ENCODE peak calls at places on chromosomes 16 and 17, in ten cellular contexts. H is stomach; M is brain microvascular endothelial cell; C is effector memory CD4-positive, alpha-beta T cell; K is heart right ventricle; N is mesendoderm; D is IMR-90; E is spleen; U is heart left ventricle; V is pancreas. T is an unnamed sample.

GRCh38 chr17:21353326-21354010 is 22.7 kb upstream of the KCNJ12 start:
- DNase-seq in E (peak), H (no peak), K (no peak), D (no peak), U (no peak), V (no peak), N (no peak), C (no peak), M (no peak), T (peak)

GRCh38 chr17:21119247-21119944 is 7.4 kb upstream of the DHRS7B start:
- DNase-seq in D (peak), V (peak), C (peak), E (peak), H (peak), K (peak), U (peak), M (peak), N (peak), T (peak)

GRCh38 chr17:81735181-81736102 is 23.4 kb downstream of the SLC25A10 start:
- DNase-seq in K (no peak), V (no peak), N (no peak), H (peak), D (peak), C (no peak), M (no peak), U (no peak), E (peak), T (peak)

GRCh38 chr16:9134739-9135138 is 43.3 kb downstream of the HAPSTR1 start:
- DNase-seq in E (peak), U (peak), H (peak), V (peak), C (peak), D (peak), K (peak), N (peak), M (peak), T (peak)

GRCh38 chr17:81650951-81651350 is 5.4 kb downstream of the PDE6G start:
- DNase-seq in C (no peak), U (no peak), K (no peak), D (peak), E (no peak), H (no peak), V (no peak), N (no peak), M (no peak), T (no peak)

GRCh38 chr17:9976283-9977009 is 71.4 kb upstream of the RCVRN start:
- DNase-seq in D (no peak), C (no peak), E (peak), K (no peak), N (no peak), H (no peak), V (no peak), M (no peak), U (no peak), T (no peak)

GRCh38 chr17:67258836-67259468 is 14.0 kb upstream of the HELZ start:
- DNase-seq in U (no peak), H (no peak), K (no peak), N (no peak), D (no peak), C (no peak), M (no peak), E (no peak), V (no peak), T (no peak)

GRCh38 chr16:30051518-30051917 is 14.0 kb upstream of the ALDOA start:
- DNase-seq in E (no peak), V (no peak), K (no peak), M (peak), H (no peak), N (peak), D (peak), C (no peak), U (no peak), T (no peak)

GRCh38 chr16:77206533-77206932 is 7.3 kb downstream of the SYCE1L start:
- DNase-seq in M (no peak), C (no peak), U (no peak), H (no peak), K (no peak), E (no peak), V (no peak), N (no peak), D (no peak), T (no peak)

GRCh38 chr16:23410176-23410575 is 42.8 kb downstream of the COG7 start:
- DNase-seq in D (peak), H (no peak), E (peak), U (no peak), V (no peak), C (no peak), N (peak), M (no peak), K (no peak), T (no peak)

GRCh38 chr16:13436641-13437423 is 483.1 kb upstream of the ERCC4 start:
- DNase-seq in N (no peak), U (no peak), C (no peak), H (no peak), D (no peak), E (no peak), V (peak), M (no peak), K (no peak), T (no peak)

GRCh38 chr17:76630151-76630550 is 13.4 kb downstream of the ST6GALNAC1 start:
- DNase-seq in E (no peak), K (no peak), H (no peak), D (no peak), U (no peak), M (no peak), V (no peak), N (peak), C (no peak), T (no peak)

GRCh38 chr16:25707982-25708583 is 16.3 kb downstream of the HS3ST4 start:
- DNase-seq in D (no peak), C (no peak), U (no peak), M (no peak), K (no peak), N (peak), V (peak), E (no peak), H (peak), T (no peak)

GRCh38 chr17:58285422-58285810 is 4.7 kb upstream of the MPO start:
- DNase-seq in M (no peak), K (no peak), H (no peak), E (no peak), D (no peak), U (no peak), V (no peak), C (no peak), N (no peak), T (no peak)

GRCh38 chr17:70144260-70144846 is 25.0 kb upstream of the KCNJ2 start:
- DNase-seq in M (no peak), U (no peak), K (no peak), D (peak), E (no peak), N (no peak), C (no peak), V (no peak), H (no peak), T (no peak)

GRCh38 chr17:44307387-44308186 is 814 bp upstream of the RUNDC3A start:
- DNase-seq in N (peak), K (no peak), D (no peak), V (peak), M (no peak), U (peak), E (peak), C (no peak), H (no peak), T (no peak)

GRCh38 chr17:78933025-78933958 is 8.1 kb upstream of the TIMP2 start:
- DNase-seq in D (peak), U (peak), V (no peak), N (peak), K (peak), E (no peak), H (peak), M (peak), C (peak), T (no peak)

GRCh38 chr17:75832164-75832651 is 12.0 kb downstream of the UNC13D start:
- DNase-seq in D (peak), M (peak), U (no peak), K (no peak), V (no peak), C (peak), E (no peak), H (peak), N (peak), T (peak)

GRCh38 chr16:19810817-19811731 is 73.6 kb downstream of the GPRC5B start:
- DNase-seq in E (no peak), V (no peak), N (no peak), U (no peak), K (no peak), H (no peak), M (peak), C (no peak), D (peak), T (no peak)

GRCh38 chr17:3870871-3871306 is 22.0 kb downstream of the CAMKK1 start:
- DNase-seq in U (peak), N (peak), M (no peak), C (no peak), E (no peak), V (no peak), H (peak), D (no peak), K (no peak), T (peak)

GRCh38 chr17:74274703-74275340 is 788 bp downstream of the DNAI2 start:
- DNase-seq in H (no peak), U (no peak), C (no peak), M (no peak), V (no peak), E (no peak), N (no peak), K (no peak), D (no peak), T (no peak)

GRCh38 chr17:28974451-28974850 is 23.1 kb upstream of the PHF12 start:
- DNase-seq in C (no peak), D (no peak), U (peak), H (no peak), M (no peak), E (no peak), N (no peak), V (no peak), K (peak), T (no peak)

GRCh38 chr17:67696853-67697505 is 20.8 kb upstream of the NOL11 start:
- DNase-seq in E (no peak), U (no peak), N (no peak), K (no peak), D (no peak), V (no peak), H (no peak), M (no peak), C (no peak), T (no peak)

GRCh38 chr17:47878203-47879027 is 17.6 kb upstream of the SP2 start:
- DNase-seq in M (no peak), D (no peak), K (no peak), U (no peak), H (no peak), E (no peak), V (no peak), C (no peak), N (no peak), T (no peak)

GRCh38 chr16:70660672-70661350 is 14.5 kb downstream of the IL34 start:
- DNase-seq in C (no peak), D (no peak), U (no peak), K (no peak), M (no peak), E (no peak), N (peak), H (no peak), V (no peak), T (no peak)

GRCh38 chr17:31313982-31314787 is at the start of gene EVI2B:
- DNase-seq in U (no peak), K (no peak), D (peak), V (no peak), N (no peak), E (no peak), M (peak), C (no peak), H (no peak), T (no peak)

GRCh38 chr17:31310877-31311276 is 3.0 kb downstream of the EVI2B start:
- DNase-seq in K (no peak), U (no peak), N (no peak), C (no peak), D (no peak), M (no peak), E (peak), H (no peak), V (no peak), T (no peak)

GRCh38 chr17:31318298-31319190 is 2.9 kb downstream of the EVI2A start:
- DNase-seq in N (peak), H (peak), M (peak), C (peak), V (no peak), U (peak), E (peak), D (peak), K (peak), T (no peak)

GRCh38 chr17:31310260-31310659 is 3.6 kb downstream of the EVI2B start:
- DNase-seq in E (no peak), V (no peak), D (no peak), U (no peak), H (no peak), N (no peak), M (no peak), K (no peak), C (peak), T (no peak)

GRCh38 chr17:31314788-31315105 is 893 bp upstream of the EVI2B start:
- DNase-seq in K (no peak), C (no peak), M (no peak), N (no peak), V (no peak), H (no peak), D (no peak), U (no peak), E (no peak), T (no peak)
- H3K4me3 ChIP-seq in K (no peak), C (no peak), M (no peak), N (no peak), V (no peak), H (no peak), D (no peak), U (no peak), E (no peak), T (peak)

GRCh38 chr17:83097831-83098230 is 18.4 kb downstream of the METRNL start:
- DNase-seq in E (no peak), H (no peak), C (no peak), U (no peak), N (no peak), V (no peak), K (no peak), M (no peak), D (no peak), T (no peak)

GRCh38 chr17:83099570-83100181 is 20.3 kb downstream of the METRNL start:
- DNase-seq in V (peak), N (no peak), K (no peak), C (no peak), E (no peak), D (no peak), M (no peak), U (peak), H (peak), T (no peak)

GRCh38 chr17:83098241-83099085 is 19.1 kb downstream of the METRNL start:
- DNase-seq in V (no peak), N (no peak), E (no peak), D (no peak), M (no peak), K (no peak), U (no peak), C (no peak), H (no peak), T (no peak)

GRCh38 chr17:83100220-83100852 is 20.9 kb downstream of the METRNL start:
- DNase-seq in E (no peak), V (no peak), U (peak), K (no peak), D (no peak), H (peak), C (no peak), M (no peak), N (no peak), T (no peak)

GRCh38 chr17:83099086-83099540 is 19.7 kb downstream of the METRNL start:
- DNase-seq in N (no peak), M (no peak), H (no peak), K (no peak), D (no peak), C (no peak), U (no peak), E (no peak), V (no peak), T (no peak)
- H3K27ac ChIP-seq in N (no peak), M (no peak), H (peak), K (peak), D (no peak), C (no peak), U (peak), E (no peak), V (peak), T (no peak)

GRCh38 chr17:17694229-17695081 is 13.2 kb downstream of the RAI1 start:
- DNase-seq in N (peak), C (peak), K (peak), D (peak), E (peak), M (peak), V (peak), H (peak), U (peak), T (peak)

GRCh38 chr17:17692353-17693252 is 11.3 kb downstream of the RAI1 start:
- DNase-seq in D (no peak), E (no peak), V (no peak), M (no peak), K (no peak), H (no peak), U (no peak), N (no peak), C (no peak), T (no peak)

GRCh38 chr17:17693955-17694228 is 12.6 kb downstream of the RAI1 start:
- DNase-seq in H (no peak), K (no peak), E (no peak), D (no peak), N (peak), U (no peak), V (no peak), M (no peak), C (no peak), T (no peak)

GRCh38 chr17:17691468-17692263 is 10.4 kb downstream of the RAI1 start:
- DNase-seq in E (no peak), V (no peak), C (no peak), K (peak), H (peak), D (no peak), N (no peak), U (peak), M (no peak), T (no peak)

GRCh38 chr17:17693253-17693954 is 12.1 kb downstream of the RAI1 start:
- DNase-seq in U (peak), N (peak), M (no peak), K (peak), H (peak), E (peak), V (peak), D (no peak), C (no peak), T (peak)
- H3K4me3 ChIP-seq in U (peak), N (no peak), M (no peak), K (peak), H (peak), E (no peak), V (no peak), D (no peak), C (no peak), T (peak)

DNA sequence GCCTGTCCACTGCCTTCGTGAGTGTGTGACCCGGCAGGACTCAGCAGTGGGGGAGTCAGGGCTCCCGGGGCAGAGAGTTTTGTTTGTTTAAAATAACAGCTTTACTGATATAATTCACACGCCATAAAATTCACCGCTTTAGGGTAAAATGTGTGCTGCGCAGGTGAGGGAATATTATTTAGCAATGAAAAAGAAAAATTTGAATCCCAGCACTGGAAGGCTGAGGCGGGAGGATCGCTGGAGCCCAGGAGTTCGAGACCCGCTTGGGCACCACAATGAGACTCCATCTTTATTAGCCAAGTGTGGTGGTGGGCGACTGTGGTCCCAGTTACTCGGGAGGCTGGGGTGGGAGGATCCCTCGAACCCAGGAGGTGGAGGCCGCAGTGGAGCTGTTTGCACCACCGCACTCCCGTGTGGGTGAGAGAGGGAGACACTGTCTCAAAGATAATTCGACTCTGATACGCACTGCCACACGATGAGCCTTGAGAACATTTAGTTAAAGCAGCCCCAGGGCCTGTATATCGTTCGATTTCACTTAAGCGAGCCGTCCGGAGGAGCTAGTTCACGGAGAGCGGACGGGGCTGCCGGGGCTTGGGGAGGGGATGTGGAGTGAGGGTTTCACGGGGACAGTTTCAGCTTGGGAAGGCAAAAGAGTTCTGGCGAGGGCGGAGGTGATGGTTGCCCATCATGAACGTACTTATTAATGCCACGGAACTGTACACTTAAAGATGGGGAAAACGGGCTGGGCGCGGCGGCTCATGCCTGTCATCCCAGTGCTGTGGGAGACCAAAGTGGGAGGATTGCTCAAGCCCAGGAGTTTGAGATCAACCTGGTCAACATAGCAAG is 10.2 kb downstream of the TELO2 start:
- DNase-seq in V (no peak), E (no peak), U (no peak), C (no peak), H (no peak), N (no peak), K (no peak), M (no peak), D (no peak), T (no peak)
- H3K27ac ChIP-seq in V (no peak), E (no peak), U (no peak), C (no peak), H (no peak), N (no peak), K (no peak), M (no peak), D (no peak), T (no peak)

DNA sequence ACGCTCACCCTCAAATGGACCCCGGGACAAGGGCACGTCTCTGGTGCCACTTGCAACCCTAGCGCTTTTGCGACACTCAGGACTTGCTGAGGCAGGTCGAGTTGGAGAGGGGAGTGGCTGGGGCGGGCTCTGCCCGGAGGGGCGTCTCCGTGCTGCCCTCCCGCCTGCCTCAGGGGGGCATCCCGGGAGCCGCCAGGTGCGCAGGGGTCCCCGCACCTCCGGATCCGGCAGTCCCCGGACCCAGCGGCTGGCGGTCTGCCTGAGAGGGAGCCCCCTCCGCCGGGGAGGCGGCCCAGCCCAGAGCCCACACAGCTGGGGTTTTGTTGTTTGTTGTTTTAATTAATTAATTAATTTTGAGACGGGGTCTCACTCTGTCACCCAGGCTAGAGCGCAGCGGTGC is at the start of gene SLC52A1:
- DNase-seq in N (no peak), V (no peak), D (no peak), E (no peak), U (no peak), M (no peak), K (no peak), H (no peak), C (no peak), T (no peak)
- H3K4me3 ChIP-seq in N (no peak), V (no peak), D (peak), E (no peak), U (no peak), M (no peak), K (peak), H (no peak), C (no peak), T (peak)

GRCh38 chr17:7651959-7652658 is 1.4 kb downstream of the ATP1B2 start:
- DNase-seq in U (no peak), D (no peak), E (no peak), N (no peak), K (no peak), C (no peak), M (no peak), H (no peak), V (no peak), T (no peak)
- H3K27ac ChIP-seq in U (peak), D (no peak), E (no peak), N (no peak), K (peak), C (no peak), M (no peak), H (peak), V (no peak), T (no peak)